ENCODE peak calls at places on chromosomes 4 and X, in six cellular contexts. T, I, G, A, S and M are unnamed samples.

GRCh38 chrX:15946783-15947550 is 92.4 kb upstream of the AP1S2 start:
- DNase-seq in I (peak), G (no peak), T (peak), A (peak), S (peak), M (peak)

GRCh38 chr4:1207157-1207470 is 34.7 kb upstream of the SPON2 start:
- DNase-seq in A (no peak), T (no peak), I (no peak), G (no peak), S (no peak), M (no peak)

GRCh38 chr4:35556387-35556786 is 687.9 kb downstream of the ARAP2 start:
- DNase-seq in T (no peak), A (no peak), G (no peak), I (no peak), S (no peak), M (no peak)

GRCh38 chr4:7719354-7720174 is 220.1 kb downstream of the AFAP1 start:
- DNase-seq in G (peak), I (peak), T (no peak), A (peak), S (no peak), M (no peak)

GRCh38 chrX:73561791-73562190 is 1.2 kb upstream of the CHIC1 start:
- DNase-seq in G (no peak), A (peak), T (peak), I (peak), S (no peak), M (no peak)

GRCh38 chr4:102263024-102263787 is 82.1 kb downstream of the SLC39A8 start:
- DNase-seq in T (peak), A (peak), S (no peak), G (peak), I (peak), M (peak)

GRCh38 chr4:106038012-106038411 is 142.7 kb downstream of the NPNT start:
- DNase-seq in A (no peak), S (no peak), T (no peak), I (no peak), G (no peak), M (no peak)

GRCh38 chrX:40581333-40581910 is 652 bp downstream of the ATP6AP2 start:
- DNase-seq in A (peak), I (peak), T (peak), S (no peak), G (no peak), M (no peak)

GRCh38 chr4:32499176-32499575 is 1779.0 kb downstream of the PCDH7 start:
- DNase-seq in S (no peak), T (peak), G (no peak), I (peak), A (peak), M (peak)

GRCh38 chrX:45774961-45775360 is 574.3 kb upstream of the DIPK2B start:
- DNase-seq in I (peak), T (peak), S (no peak), A (peak), G (no peak), M (peak)

GRCh38 chr4:142818476-142818875 is 27.6 kb downstream of the INPP4B start:
- DNase-seq in G (no peak), A (peak), T (peak), S (no peak), I (peak), M (no peak)
- TF ChIP-seq CTCF in G (no peak), A (no peak), T (no peak), S (no peak), I (no peak), M (no peak)

GRCh38 chr4:73922766-73923630 is 53.8 kb downstream of the CXCL1 start:
- DNase-seq in A (peak), T (peak), I (peak), G (no peak), S (no peak), M (no peak)
- TF ChIP-seq CTCF in A (peak), T (peak), I (peak), G (peak), S (peak), M (peak)

DNA sequence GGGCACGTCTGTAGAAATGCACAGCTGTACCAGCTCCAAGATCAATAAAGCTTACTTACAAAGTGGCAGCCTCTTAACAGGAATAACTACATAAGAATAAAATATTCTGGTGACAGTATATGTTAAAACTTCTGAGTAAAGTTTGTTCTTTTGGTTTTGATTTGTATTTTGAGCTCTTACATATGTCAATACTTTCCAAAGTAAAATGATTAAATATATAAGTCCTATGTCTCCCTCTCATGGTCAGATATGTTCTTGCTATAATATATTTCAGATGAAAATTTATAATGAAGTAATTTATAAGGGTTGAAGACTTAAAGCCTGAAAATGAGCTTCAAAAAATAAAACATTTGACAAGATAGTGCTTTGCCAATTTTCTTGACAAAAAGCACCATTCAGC is 254.4 kb downstream of the NPFFR2 start:
- DNase-seq in S (no peak), A (peak), G (peak), T (peak), I (peak), M (no peak)
- TF ChIP-seq CTCF in S (peak), A (peak), G (no peak), T (peak), I (peak), M (peak)

GRCh38 chr4:170008376-170008775 is 17.8 kb downstream of the MFAP3L start:
- DNase-seq in G (no peak), I (no peak), A (no peak), T (no peak), S (no peak), M (no peak)
- TF ChIP-seq CTCF in G (no peak), I (no peak), A (no peak), T (no peak), S (no peak), M (no peak)

DNA sequence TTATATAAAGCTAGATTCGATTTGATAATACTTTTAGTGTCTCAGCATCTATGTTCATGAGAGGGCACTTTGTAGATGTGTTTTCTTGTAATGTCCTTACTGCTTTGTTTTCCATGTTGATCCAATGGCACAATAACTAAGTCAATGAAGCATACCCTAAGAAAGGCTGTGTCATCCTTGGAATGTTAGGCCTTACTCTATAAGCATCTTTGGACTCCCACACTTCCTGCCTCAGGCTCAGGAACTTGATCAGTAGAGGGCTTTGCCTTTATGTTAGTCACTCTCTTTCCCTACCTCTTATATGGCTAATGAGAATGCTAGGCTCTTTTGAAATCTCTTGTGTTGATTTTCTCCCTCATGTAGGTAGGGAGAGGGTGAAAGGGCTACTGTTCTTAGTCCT is 33.2 kb upstream of the EDA2R start:
- DNase-seq in S (no peak), G (no peak), A (peak), I (peak), T (no peak), M (no peak)
- TF ChIP-seq CTCF in S (no peak), G (no peak), A (no peak), I (no peak), T (no peak), M (no peak)

GRCh38 chr4:37794046-37794445 is 32.4 kb upstream of the PGM2 start:
- DNase-seq in I (peak), S (no peak), A (no peak), T (no peak), G (no peak), M (no peak)

GRCh38 chr4:37793562-37793961 is 32.9 kb upstream of the PGM2 start:
- DNase-seq in S (no peak), G (peak), T (no peak), A (peak), I (peak), M (no peak)

GRCh38 chr4:37795796-37796195 is 30.7 kb upstream of the PGM2 start:
- DNase-seq in A (no peak), I (no peak), T (no peak), S (no peak), G (no peak), M (no peak)

GRCh38 chr4:37788782-37789181 is 37.7 kb upstream of the PGM2 start:
- DNase-seq in I (no peak), T (no peak), A (no peak), S (no peak), G (no peak), M (no peak)

GRCh38 chr4:37792241-37792640 is 34.2 kb upstream of the PGM2 start:
- DNase-seq in G (no peak), S (no peak), A (no peak), T (no peak), I (no peak), M (no peak)
- TF ChIP-seq CTCF in G (no peak), S (no peak), A (no peak), T (no peak), I (no peak), M (no peak)

DNA sequence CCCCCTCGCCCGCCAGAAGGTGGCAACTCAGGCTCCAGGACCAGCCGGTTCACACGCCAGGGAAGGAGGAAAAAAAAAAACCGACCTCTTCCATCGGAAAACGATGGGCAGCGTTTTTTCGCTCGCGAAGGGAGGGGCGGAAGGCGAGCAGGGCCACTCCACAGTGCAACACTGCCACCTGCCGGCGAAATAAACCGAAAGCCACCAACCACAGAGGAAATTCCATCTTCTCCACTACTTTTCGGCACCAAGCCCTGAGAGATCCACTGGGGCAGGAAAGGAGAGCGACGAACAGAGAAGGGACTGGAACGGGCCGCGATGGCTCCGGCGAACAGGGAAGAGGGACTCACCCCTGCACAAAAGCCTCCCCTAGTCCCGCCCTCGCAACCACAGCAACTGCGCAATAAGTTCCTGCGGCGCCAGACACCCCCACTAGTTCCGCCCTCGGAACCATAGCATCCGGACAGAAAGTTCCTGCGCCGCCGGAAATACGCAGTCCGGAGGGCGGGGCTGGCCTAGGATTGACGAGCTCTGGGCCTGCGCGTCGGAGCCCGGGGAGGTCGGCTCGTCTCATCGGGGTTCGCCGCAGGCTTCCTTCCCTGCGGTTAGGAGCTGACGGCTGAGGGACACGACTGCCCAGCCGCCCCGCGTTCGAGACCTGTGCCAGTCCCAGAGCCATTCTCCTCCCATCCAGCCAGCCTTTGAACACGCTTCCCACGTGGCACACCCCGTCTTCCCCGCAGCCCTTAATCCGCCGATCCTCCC is 23.4 kb downstream of the FAM156A start:
- DNase-seq in S (peak), I (peak), T (peak), G (peak), A (peak), M (peak)
- TF ChIP-seq CTCF in S (peak), I (peak), T (peak), G (peak), A (peak), M (peak)

DNA sequence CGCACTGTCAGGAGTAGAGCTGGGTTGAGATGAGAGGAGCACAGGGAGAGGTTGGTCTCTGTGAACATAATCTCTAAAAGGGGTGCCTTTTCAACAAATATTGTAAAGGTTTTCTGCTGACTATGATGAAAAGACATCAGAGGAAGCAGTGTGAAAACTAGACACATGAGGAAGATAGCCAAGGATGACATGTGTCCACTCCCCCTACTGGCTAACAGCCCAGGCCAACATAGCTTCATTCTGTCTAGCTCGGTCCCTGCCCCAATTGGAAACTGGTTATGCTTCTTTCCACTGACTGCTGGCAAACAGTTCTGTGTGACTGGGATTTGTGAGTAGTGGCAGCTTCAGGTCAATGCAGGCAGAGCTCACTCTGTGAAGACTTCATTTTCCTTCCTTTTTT is 115.4 kb upstream of the ESX1 start:
- DNase-seq in T (no peak), I (peak), G (peak), S (no peak), A (no peak), M (no peak)
- TF ChIP-seq CTCF in T (no peak), I (peak), G (peak), S (no peak), A (no peak), M (no peak)